ENCODE peak calls at places on chromosomes 13 and 19, in six cellular contexts. One of them, this sample, is unnamed.

GRCh38 chr13:48853381-48854102 is 122.2 kb upstream of the FNDC3A start:
- DNase-seq in ovary: no peak
- DNase-seq in Right ventricle myocardium superior: no peak
- DNase-seq in lower leg skin: no peak
- DNase-seq in hypothalamus: no peak
- DNase-seq in dorsolateral prefrontal cortex: no peak
- DNase-seq in this sample: no peak

GRCh38 chr19:10113592-10113963 is 2.1 kb downstream of the P2RY11 start:
- DNase-seq in ovary: no peak
- DNase-seq in Right ventricle myocardium superior: no peak
- DNase-seq in lower leg skin: no peak
- DNase-seq in hypothalamus: no peak
- DNase-seq in dorsolateral prefrontal cortex: no peak
- DNase-seq in this sample: no peak

GRCh38 chr19:56930647-56931592 is 90.4 kb upstream of the PEG3 start:
- DNase-seq in ovary: no peak
- DNase-seq in Right ventricle myocardium superior: no peak
- DNase-seq in lower leg skin: no peak
- DNase-seq in hypothalamus: no peak
- DNase-seq in dorsolateral prefrontal cortex: no peak
- DNase-seq in this sample: no peak

GRCh38 chr13:60260440-60260839 is 96.7 kb upstream of the DIAPH3 start:
- DNase-seq in ovary: no peak
- DNase-seq in Right ventricle myocardium superior: no peak
- DNase-seq in lower leg skin: no peak
- DNase-seq in hypothalamus: no peak
- DNase-seq in dorsolateral prefrontal cortex: no peak
- DNase-seq in this sample: no peak

GRCh38 chr13:20159646-20160345 is 1.1 kb downstream of the GJA3 start:
- DNase-seq in ovary: no peak
- DNase-seq in Right ventricle myocardium superior: no peak
- DNase-seq in lower leg skin: no peak
- DNase-seq in hypothalamus: no peak
- DNase-seq in dorsolateral prefrontal cortex: no peak
- DNase-seq in this sample: no peak

GRCh38 chr13:99307648-99308339 is 595 bp upstream of the GPR183 start:
- DNase-seq in ovary: no peak
- DNase-seq in Right ventricle myocardium superior: no peak
- DNase-seq in lower leg skin: peak
- DNase-seq in hypothalamus: no peak
- DNase-seq in dorsolateral prefrontal cortex: no peak
- DNase-seq in this sample: peak

GRCh38 chr13:35891973-35892441 is 239.2 kb downstream of the DCLK1 start:
- DNase-seq in ovary: no peak
- DNase-seq in Right ventricle myocardium superior: no peak
- DNase-seq in lower leg skin: no peak
- DNase-seq in hypothalamus: no peak
- DNase-seq in dorsolateral prefrontal cortex: no peak
- DNase-seq in this sample: peak

GRCh38 chr13:93736111-93736510 is 509.5 kb downstream of the GPC6 start:
- DNase-seq in ovary: no peak
- DNase-seq in Right ventricle myocardium superior: no peak
- DNase-seq in lower leg skin: no peak
- DNase-seq in hypothalamus: no peak
- DNase-seq in dorsolateral prefrontal cortex: no peak
- DNase-seq in this sample: peak

GRCh38 chr13:84050551-84050950 is 168.3 kb upstream of the SLITRK1 start:
- DNase-seq in ovary: no peak
- DNase-seq in Right ventricle myocardium superior: no peak
- DNase-seq in lower leg skin: no peak
- DNase-seq in hypothalamus: no peak
- DNase-seq in dorsolateral prefrontal cortex: no peak
- DNase-seq in this sample: no peak

GRCh38 chr19:8445488-8446001 is 770 bp downstream of the HNRNPM start:
- DNase-seq in ovary: peak
- DNase-seq in Right ventricle myocardium superior: peak
- DNase-seq in lower leg skin: peak
- DNase-seq in hypothalamus: peak
- DNase-seq in dorsolateral prefrontal cortex: peak
- DNase-seq in this sample: peak

GRCh38 chr13:74406439-74406838 is 272.2 kb upstream of the KLF12 start:
- DNase-seq in ovary: no peak
- DNase-seq in Right ventricle myocardium superior: no peak
- DNase-seq in lower leg skin: no peak
- DNase-seq in hypothalamus: no peak
- DNase-seq in dorsolateral prefrontal cortex: no peak
- DNase-seq in this sample: no peak

GRCh38 chr13:113545455-113545930 is 39.1 kb upstream of the TFDP1 start:
- DNase-seq in ovary: no peak
- DNase-seq in Right ventricle myocardium superior: no peak
- DNase-seq in lower leg skin: peak
- DNase-seq in hypothalamus: no peak
- DNase-seq in dorsolateral prefrontal cortex: no peak
- DNase-seq in this sample: peak

GRCh38 chr13:114030666-114031610 is 57.1 kb upstream of the C13orf46 start:
- DNase-seq in ovary: no peak
- DNase-seq in Right ventricle myocardium superior: peak
- DNase-seq in lower leg skin: no peak
- DNase-seq in hypothalamus: no peak
- DNase-seq in dorsolateral prefrontal cortex: no peak
- DNase-seq in this sample: no peak

GRCh38 chr13:34246511-34246910 is 428.6 kb downstream of the RFC3 start:
- DNase-seq in ovary: no peak
- DNase-seq in Right ventricle myocardium superior: no peak
- DNase-seq in lower leg skin: no peak
- DNase-seq in hypothalamus: no peak
- DNase-seq in dorsolateral prefrontal cortex: no peak
- DNase-seq in this sample: peak

GRCh38 chr19:2544576-2545415 is 68.9 kb downstream of the GADD45B start:
- DNase-seq in ovary: peak
- DNase-seq in Right ventricle myocardium superior: peak
- DNase-seq in lower leg skin: no peak
- DNase-seq in hypothalamus: no peak
- DNase-seq in dorsolateral prefrontal cortex: no peak
- DNase-seq in this sample: no peak

GRCh38 chr13:58406545-58406944 is 775.0 kb downstream of the PCDH17 start:
- DNase-seq in ovary: no peak
- DNase-seq in Right ventricle myocardium superior: no peak
- DNase-seq in lower leg skin: no peak
- DNase-seq in hypothalamus: no peak
- DNase-seq in dorsolateral prefrontal cortex: no peak
- DNase-seq in this sample: no peak

GRCh38 chr19:31378404-31378803 is 29.2 kb upstream of the TSHZ3 start:
- DNase-seq in ovary: peak
- DNase-seq in Right ventricle myocardium superior: peak
- DNase-seq in lower leg skin: no peak
- DNase-seq in hypothalamus: no peak
- DNase-seq in dorsolateral prefrontal cortex: no peak
- DNase-seq in this sample: peak

GRCh38 chr13:96960379-96960778 is 33.9 kb downstream of the OXGR1 start:
- DNase-seq in ovary: no peak
- DNase-seq in Right ventricle myocardium superior: no peak
- DNase-seq in lower leg skin: no peak
- DNase-seq in hypothalamus: no peak
- DNase-seq in dorsolateral prefrontal cortex: no peak
- DNase-seq in this sample: no peak

GRCh38 chr13:113426591-113426986 is 26.7 kb downstream of the ADPRHL1 start:
- DNase-seq in ovary: no peak
- DNase-seq in Right ventricle myocardium superior: no peak
- DNase-seq in lower leg skin: no peak
- DNase-seq in hypothalamus: no peak
- DNase-seq in dorsolateral prefrontal cortex: no peak
- DNase-seq in this sample: no peak

GRCh38 chr13:95455782-95456181 is 96.7 kb upstream of the CLDN10 start:
- DNase-seq in ovary: no peak
- DNase-seq in Right ventricle myocardium superior: no peak
- DNase-seq in lower leg skin: no peak
- DNase-seq in hypothalamus: no peak
- DNase-seq in dorsolateral prefrontal cortex: no peak
- DNase-seq in this sample: no peak

GRCh38 chr13:92566767-92567166 is 659.8 kb upstream of the GPC6 start:
- DNase-seq in ovary: no peak
- DNase-seq in Right ventricle myocardium superior: no peak
- DNase-seq in lower leg skin: no peak
- DNase-seq in hypothalamus: no peak
- DNase-seq in dorsolateral prefrontal cortex: no peak
- DNase-seq in this sample: no peak

GRCh38 chr13:40682449-40683240 is 16.2 kb upstream of the FOXO1 start:
- DNase-seq in ovary: no peak
- DNase-seq in Right ventricle myocardium superior: no peak
- DNase-seq in lower leg skin: no peak
- DNase-seq in hypothalamus: no peak
- DNase-seq in dorsolateral prefrontal cortex: no peak
- DNase-seq in this sample: peak

GRCh38 chr19:44607049-44607448 is 6.3 kb upstream of the IGSF23 start:
- DNase-seq in ovary: no peak
- DNase-seq in Right ventricle myocardium superior: no peak
- DNase-seq in lower leg skin: no peak
- DNase-seq in hypothalamus: no peak
- DNase-seq in dorsolateral prefrontal cortex: no peak
- DNase-seq in this sample: peak

GRCh38 chr13:41562083-41562482 is 104.7 kb downstream of the RGCC start:
- DNase-seq in ovary: peak
- DNase-seq in Right ventricle myocardium superior: peak
- DNase-seq in lower leg skin: peak
- DNase-seq in hypothalamus: peak
- DNase-seq in dorsolateral prefrontal cortex: peak
- DNase-seq in this sample: peak

GRCh38 chr13:46386996-46387851 is at the start of gene RUBCNL:
- DNase-seq in ovary: no peak
- DNase-seq in Right ventricle myocardium superior: peak
- DNase-seq in lower leg skin: peak
- DNase-seq in hypothalamus: no peak
- DNase-seq in dorsolateral prefrontal cortex: peak
- DNase-seq in this sample: peak

GRCh38 chr19:3642987-3643386 is 16.4 kb upstream of the CACTIN start:
- DNase-seq in ovary: no peak
- DNase-seq in Right ventricle myocardium superior: no peak
- DNase-seq in lower leg skin: no peak
- DNase-seq in hypothalamus: no peak
- DNase-seq in dorsolateral prefrontal cortex: no peak
- DNase-seq in this sample: peak

GRCh38 chr19:39297931-39298634 is 1.9 kb downstream of the IFNL1 start:
- DNase-seq in ovary: no peak
- DNase-seq in Right ventricle myocardium superior: peak
- DNase-seq in lower leg skin: peak
- DNase-seq in hypothalamus: no peak
- DNase-seq in dorsolateral prefrontal cortex: no peak
- DNase-seq in this sample: no peak

This sample was measured in epithelial cell of esophagus.